ENCODE peak calls at places on chromosomes 3 and 15, in eight cellular contexts. F is gastrocnemius medialis, Y is ovary, Z is IMR-90, K is heart left ventricle, W is right atrium auricular region, A is tibial artery, P is psoas muscle. N is an unnamed sample. For H3K4me1, the result is how much of the 10 kb centered on the place peaks cover.

GRCh38 chr3:27802849-27803248 is 80.7 kb upstream of the EOMES start:
- DNase-seq in K (no peak), Z (no peak), F (no peak), Y (no peak), W (no peak), A (no peak), P (no peak), N (no peak)

GRCh38 chr3:57091471-57091870 is 31.0 kb downstream of the SPATA12 start:
- DNase-seq in Y (no peak), W (no peak), Z (peak), P (no peak), K (no peak), A (no peak), F (no peak), N (no peak)

GRCh38 chr3:168877899-168878298 is 782.2 kb upstream of the GOLIM4 start:
- DNase-seq in Y (no peak), A (no peak), P (no peak), Z (no peak), F (no peak), K (no peak), W (no peak), N (no peak)

GRCh38 chr3:187263270-187263669 is 28.3 kb downstream of the MASP1 start:
- DNase-seq in A (no peak), Y (no peak), F (no peak), W (no peak), P (no peak), K (no peak), Z (peak), N (no peak)

GRCh38 chr3:188111002-188111584 is 42.9 kb upstream of the LPP start:
- DNase-seq in A (no peak), Z (no peak), F (no peak), P (no peak), K (no peak), Y (no peak), W (no peak), N (no peak)

GRCh38 chr15:89112341-89112971 is 24.2 kb downstream of the ABHD2 start:
- DNase-seq in P (peak), F (no peak), A (peak), Z (peak), K (peak), W (no peak), Y (no peak), N (peak)

GRCh38 chr15:39310633-39311032 is 270.2 kb upstream of the THBS1 start:
- DNase-seq in F (no peak), A (no peak), W (no peak), Y (no peak), Z (peak), P (no peak), K (no peak), N (no peak)

GRCh38 chr3:152724270-152724669 is 110.7 kb upstream of the P2RY1 start:
- DNase-seq in F (no peak), P (no peak), K (no peak), Y (no peak), A (no peak), W (no peak), Z (no peak), N (no peak)

GRCh38 chr3:72633534-72633933 is 214.7 kb downstream of the SHQ1 start:
- DNase-seq in P (no peak), F (no peak), K (no peak), W (no peak), A (no peak), Y (no peak), Z (no peak), N (no peak)

GRCh38 chr3:12810013-12810780 is 13.7 kb downstream of the CAND2 start:
- DNase-seq in K (peak), A (peak), P (peak), Z (peak), Y (peak), F (peak), W (peak), N (peak)

GRCh38 chr15:66621491-66622467 is 56.0 kb upstream of the LCTL start:
- DNase-seq in Y (peak), K (no peak), W (no peak), F (no peak), Z (no peak), A (no peak), P (no peak), N (no peak)

GRCh38 chr15:35068861-35069260 is 16.2 kb downstream of the NANOGP8 start:
- DNase-seq in W (no peak), Y (no peak), P (no peak), K (no peak), A (no peak), Z (no peak), F (no peak), N (no peak)

GRCh38 chr3:106130384-106131084 is 261.7 kb upstream of the CBLB start:
- DNase-seq in K (no peak), A (no peak), Z (peak), Y (no peak), P (no peak), W (no peak), F (no peak), N (no peak)

GRCh38 chr3:41362638-41363559 is 163.6 kb downstream of the CTNNB1 start:
- DNase-seq in F (no peak), Y (no peak), K (peak), W (no peak), A (no peak), P (no peak), Z (no peak), N (no peak)

GRCh38 chr15:70762469-70763119 is 764 bp downstream of the UACA start:
- DNase-seq in F (peak), K (peak), A (peak), P (peak), Z (peak), W (no peak), Y (peak), N (peak)

GRCh38 chr15:40272713-40273056 is 10.2 kb downstream of the ANKRD63 start:
- DNase-seq in Z (no peak), P (no peak), Y (no peak), F (no peak), K (no peak), A (no peak), W (no peak), N (no peak)

GRCh38 chr3:134803051-134803505 is 8.0 kb downstream of the EPHB1 start:
- DNase-seq in Y (no peak), P (no peak), W (no peak), F (no peak), A (no peak), Z (no peak), K (no peak), N (no peak)

GRCh38 chr3:69411331-69411730 is 25.4 kb upstream of the FRMD4B start:
- DNase-seq in F (no peak), P (no peak), K (no peak), Y (no peak), Z (peak), A (no peak), W (no peak), N (no peak)

GRCh38 chr15:92152983-92153382 is 240.7 kb upstream of the ST8SIA2 start:
- DNase-seq in Y (no peak), A (no peak), Z (no peak), W (no peak), K (no peak), P (no peak), F (no peak), N (no peak)

GRCh38 chr15:69403611-69404010 is 10.5 kb upstream of the KIF23 start:
- DNase-seq in A (no peak), F (no peak), P (no peak), Y (no peak), W (no peak), Z (peak), K (no peak), N (no peak)

GRCh38 chr3:138407236-138407907 is 27.0 kb upstream of the ESYT3 start:
- DNase-seq in Z (no peak), P (no peak), K (no peak), F (no peak), A (no peak), Y (no peak), W (no peak), N (no peak)

GRCh38 chr3:42655980-42656679 is 2.6 kb downstream of the ZBTB47 start:
- DNase-seq in Z (peak), A (no peak), W (no peak), K (no peak), Y (peak), F (no peak), P (peak), N (no peak)

GRCh38 chr3:122100591-122101491 is 45.7 kb downstream of the CD86 start:
- DNase-seq in W (no peak), Z (no peak), A (no peak), K (no peak), F (no peak), P (no peak), Y (no peak), N (no peak)

GRCh38 chr15:44181410-44181809 is 13.7 kb downstream of the FRMD5 start:
- DNase-seq in F (no peak), W (no peak), P (no peak), Y (no peak), Z (no peak), K (no peak), A (no peak), N (no peak)

GRCh38 chr3:23264413-23264812 is 61.3 kb downstream of the UBE2E2 start:
- DNase-seq in A (no peak), Y (no peak), F (no peak), W (no peak), K (no peak), P (no peak), Z (peak), N (no peak)

GRCh38 chr3:115340586-115340985 is 193.5 kb upstream of the ZBTB20 start:
- DNase-seq in Y (no peak), K (no peak), Z (no peak), A (no peak), F (no peak), P (no peak), W (no peak), N (no peak)

GRCh38 chr3:194946091-194946490 is 260.4 kb downstream of the FAM43A start:
- DNase-seq in P (no peak), W (no peak), Z (no peak), K (no peak), Y (no peak), F (no peak), A (no peak), N (no peak)

GRCh38 chr3:183158552-183159006 is 4.0 kb downstream of the LAMP3 start:
- DNase-seq in K (no peak), P (no peak), Z (peak), Y (no peak), F (no peak), W (no peak), A (no peak), N (no peak)

GRCh38 chr3:45078910-45079522 is 52.9 kb downstream of the CLEC3B start:
- DNase-seq in W (no peak), Y (no peak), P (no peak), A (no peak), Z (peak), K (no peak), F (no peak), N (no peak)

GRCh38 chr3:128698211-128699011 is 27.6 kb upstream of the RAB7A start:
- DNase-seq in A (peak), P (peak), W (no peak), K (peak), F (no peak), Z (no peak), Y (peak), N (peak)

GRCh38 chr15:66923438-66923881 is 141.9 kb upstream of the SMAD3 start:
- DNase-seq in W (no peak), A (no peak), Y (no peak), P (no peak), Z (no peak), K (no peak), F (no peak), N (no peak)

GRCh38 chr3:48086736-48087470 is 70.7 kb upstream of the MAP4 start:
- DNase-seq in K (no peak), Z (peak), Y (no peak), P (no peak), A (no peak), W (no peak), F (no peak), N (no peak)

GRCh38 chr3:138687236-138687635 is 78.7 kb downstream of the FAIM start:
- DNase-seq in K (no peak), A (no peak), P (no peak), Y (no peak), Z (peak), W (no peak), F (no peak), N (no peak)

GRCh38 chr15:69472046-69472445 is 19.4 kb downstream of the RPLP1 start:
- DNase-seq in A (no peak), F (no peak), W (peak), K (no peak), P (no peak), Y (no peak), Z (no peak), N (no peak)

GRCh38 chr15:82540055-82540983 is at the start of gene RPS17:
- DNase-seq in P (peak), W (peak), F (peak), K (peak), Y (peak), A (peak), Z (peak), N (peak)

GRCh38 chr3:194257916-194258668 is 93.0 kb downstream of the CPN2 start:
- DNase-seq in W (peak), P (no peak), Y (no peak), Z (no peak), A (no peak), K (peak), F (no peak), N (no peak)

GRCh38 chr15:70995383-70995965 is 102.8 kb downstream of the LRRC49 start:
- DNase-seq in F (no peak), W (no peak), A (no peak), K (no peak), Z (no peak), Y (no peak), P (no peak), N (no peak)

GRCh38 chr3:105483476-105483875 is 116.8 kb downstream of the ALCAM start:
- DNase-seq in Y (no peak), Z (peak), W (no peak), A (no peak), P (no peak), K (no peak), F (no peak), N (no peak)

GRCh38 chr3:112619295-112619694 is 21.6 kb downstream of the CCDC80 start:
- DNase-seq in P (no peak), K (no peak), Y (no peak), Z (peak), A (no peak), F (no peak), W (no peak), N (no peak)

GRCh38 chr3:123337226-123337625 is 111.7 kb downstream of the ADCY5 start:
- DNase-seq in W (no peak), A (no peak), P (no peak), K (no peak), Z (no peak), Y (no peak), F (no peak), N (no peak)

GRCh38 chr3:123336441-123336851 is 112.4 kb downstream of the ADCY5 start:
- DNase-seq in A (no peak), P (no peak), Y (no peak), K (no peak), W (no peak), Z (no peak), F (no peak), N (peak)

GRCh38 chr3:123339302-123339701 is 109.6 kb downstream of the ADCY5 start:
- DNase-seq in A (no peak), F (no peak), Y (no peak), P (no peak), W (no peak), K (no peak), Z (no peak), N (no peak)

GRCh38 chr3:123338620-123339061 is 110.2 kb downstream of the ADCY5 start:
- DNase-seq in F (no peak), P (no peak), A (no peak), Z (no peak), K (peak), W (no peak), Y (no peak), N (no peak)

DNA sequence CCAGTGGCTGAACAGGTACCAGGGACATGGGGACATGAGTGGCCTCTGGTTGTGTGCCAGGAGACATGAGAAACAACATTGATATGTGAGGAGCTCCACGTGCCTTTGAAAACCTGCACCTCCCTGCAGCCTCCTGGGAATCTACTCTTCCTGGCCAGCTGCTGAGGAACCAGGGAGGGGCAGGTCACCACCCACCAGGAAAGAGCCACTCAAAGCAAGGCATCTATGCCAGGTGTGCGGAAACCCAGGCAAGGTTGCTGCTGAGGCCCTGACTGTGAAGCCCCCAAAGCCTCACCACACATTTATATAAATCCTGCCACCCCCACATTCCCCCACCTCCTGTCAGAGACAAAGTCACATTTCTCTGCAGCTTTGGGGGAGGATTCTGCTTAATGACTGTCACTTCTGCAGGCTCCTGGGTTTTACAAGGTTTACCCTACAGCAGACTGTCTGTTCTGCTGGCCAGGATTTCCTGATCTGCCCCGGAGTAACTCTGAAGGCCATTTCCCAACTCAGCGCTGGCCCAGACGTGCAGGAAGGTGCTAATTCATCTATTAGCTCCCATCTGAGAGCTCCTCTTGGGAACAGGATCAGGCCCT is 110.8 kb downstream of the ADCY5 start:
- DNase-seq in P (no peak), K (no peak), F (no peak), W (no peak), Z (no peak), A (no peak), Y (no peak), N (no peak)
- H3K4me1 ChIP-seq in P (under half), K (half or more), F (under half), W (half or more), Z (under half), A (under half), Y (under half), N (under half)

GRCh38 chr3:19541284-19541683 is 392.7 kb downstream of the EFHB start:
- DNase-seq in Z (no peak), A (no peak), Y (no peak), K (no peak), F (no peak), P (no peak), W (no peak), N (no peak)

GRCh38 chr3:19539488-19540395 is 391.4 kb downstream of the KCNH8 start:
- DNase-seq in Z (no peak), P (no peak), K (no peak), F (no peak), W (no peak), Y (no peak), A (no peak), N (no peak)

GRCh38 chr3:19540464-19540863 is 392.2 kb downstream of the KCNH8 start:
- DNase-seq in A (no peak), F (no peak), K (no peak), P (no peak), Z (no peak), Y (no peak), W (no peak), N (no peak)

GRCh38 chr3:19547665-19548464 is 386.2 kb downstream of the EFHB start:
- DNase-seq in W (no peak), Y (no peak), P (no peak), A (no peak), K (no peak), Z (no peak), F (no peak), N (no peak)

DNA sequence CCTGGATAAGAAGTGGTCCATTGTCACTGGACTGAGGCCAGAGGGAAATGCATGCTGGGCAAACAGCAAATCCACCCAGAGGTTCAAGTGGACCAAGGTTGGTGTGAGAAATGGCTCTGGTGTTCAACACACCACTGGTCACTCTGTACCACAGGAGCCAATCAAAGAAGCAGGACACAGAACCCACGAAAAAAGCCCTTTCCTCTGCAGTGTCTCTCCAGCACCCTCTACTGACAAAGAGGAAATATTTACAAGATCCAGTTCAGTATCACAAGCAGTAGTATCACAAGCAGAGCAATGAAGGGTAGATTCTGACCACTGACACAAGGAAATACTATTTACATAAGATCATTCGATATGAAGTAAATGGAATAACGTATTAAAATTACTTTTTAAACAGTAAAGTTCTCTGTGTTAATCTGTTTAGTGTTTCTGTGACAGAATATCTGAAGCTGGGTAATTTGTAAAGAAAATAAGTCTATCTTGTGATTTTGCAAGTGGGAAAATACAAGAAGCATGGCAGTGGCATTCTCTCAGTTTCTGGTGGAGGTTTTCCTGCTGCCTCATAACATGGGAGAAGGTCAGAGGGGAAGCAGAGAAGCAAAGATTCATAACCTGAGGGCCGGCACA is 390.7 kb downstream of the EFHB start:
- DNase-seq in Y (no peak), W (no peak), K (no peak), Z (no peak), A (no peak), P (no peak), F (no peak), N (no peak)
- H3K4me1 ChIP-seq in Y (under half), W (under half), K (under half), Z (under half), A (under half), P (under half), F (under half), N (under half)

GRCh38 chr15:60967728-60968127 is 261.4 kb downstream of the RORA start:
- DNase-seq in K (no peak), A (no peak), F (no peak), Z (no peak), P (no peak), Y (no peak), W (no peak), N (no peak)
- H3K4me1 ChIP-seq in K (under half), A (under half), F (under half), Z (under half), P (under half), Y (under half), W (under half), N (under half)

GRCh38 chr3:58574682-58575081 is 2.5 kb downstream of the FAM107A start:
- DNase-seq in F (no peak), K (no peak), Z (no peak), P (no peak), A (no peak), Y (no peak), W (no peak), N (no peak)
- H3K4me1 ChIP-seq in F (under half), K (half or more), Z (under half), P (under half), A (under half), Y (under half), W (under half), N (under half)

DNA sequence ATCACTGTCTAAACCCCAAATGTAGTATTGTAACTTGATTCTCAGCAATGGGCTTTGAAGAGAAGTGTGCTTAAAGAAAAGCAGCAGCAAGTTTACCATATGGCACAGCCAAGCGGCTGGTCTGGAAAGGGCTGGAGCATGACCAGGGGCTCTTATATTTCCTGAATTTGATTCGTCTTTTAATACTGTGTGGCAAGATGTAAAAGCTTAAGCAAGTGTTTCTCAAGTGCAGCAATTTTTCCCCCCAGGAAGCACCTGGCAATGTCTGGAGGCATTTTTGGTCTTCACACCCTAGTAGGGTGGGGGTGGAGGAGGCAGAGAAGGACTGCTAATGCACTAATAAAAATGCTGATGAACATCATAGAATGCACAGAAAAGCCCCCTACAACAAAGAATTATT is 397.9 kb downstream of the NTRK3 start:
- DNase-seq in F (no peak), Y (no peak), W (no peak), P (no peak), Z (no peak), A (no peak), K (no peak), N (no peak)
- H3K4me1 ChIP-seq in F (under half), Y (under half), W (under half), P (under half), Z (under half), A (under half), K (under half), N (under half)

GRCh38 chr3:71051259-71051595 is 532.3 kb downstream of the FOXP1 start:
- DNase-seq in F (no peak), Y (no peak), K (no peak), W (no peak), P (no peak), A (no peak), Z (no peak), N (no peak)
- H3K4me1 ChIP-seq in F (under half), Y (under half), K (half or more), W (half or more), P (under half), A (half or more), Z (under half), N (under half)